ENCODE peak calls at places on chromosome X, in five cellular contexts. J is K562, N is H1, F is HCT116, Q is HepG2. G is an unnamed sample.

GRCh38 chrX:109839694-109840358 is 106.8 kb upstream of the ACSL4 start:
- DNase-seq in J (peak), N (peak), F (peak), Q (no peak), G (no peak)

GRCh38 chrX:11555759-11556158 is 110.0 kb downstream of the ARHGAP6 start:
- DNase-seq in J (no peak), N (no peak), F (no peak), Q (peak), G (no peak)

GRCh38 chrX:131845201-131845600 is 177.9 kb upstream of the STK26 start:
- DNase-seq in J (no peak), N (no peak), F (no peak), Q (no peak), G (no peak)

GRCh38 chrX:9897761-9898161 is 69.4 kb upstream of the CLDN34 start:
- DNase-seq in J (no peak), N (no peak), F (no peak), Q (no peak), G (no peak)

GRCh38 chrX:37921758-37922157 is 74.4 kb upstream of the DYNLT3 start:
- DNase-seq in J (no peak), N (no peak), F (no peak), Q (no peak), G (no peak)

GRCh38 chrX:153568612-153569011 is 30.3 kb downstream of the CCNQ start:
- DNase-seq in J (peak), N (no peak), F (no peak), Q (no peak), G (no peak)

GRCh38 chrX:54479471-54480122 is 16.4 kb downstream of the FGD1 start:
- DNase-seq in J (no peak), N (no peak), F (no peak), Q (no peak), G (no peak)

GRCh38 chrX:49956313-49956712 is 33.9 kb downstream of the CLCN5 start:
- DNase-seq in J (no peak), N (no peak), F (no peak), Q (no peak), G (no peak)

GRCh38 chrX:2614911-2615310 is 76.2 kb upstream of the CD99 start:
- DNase-seq in J (no peak), N (no peak), F (no peak), Q (no peak), G (no peak)

GRCh38 chrX:9662148-9662547 is 103.5 kb downstream of the GPR143 start:
- DNase-seq in J (no peak), N (no peak), F (no peak), Q (no peak), G (no peak)

GRCh38 chrX:10007604-10008003 is 40.4 kb downstream of the CLDN34 start:
- DNase-seq in J (no peak), N (no peak), F (no peak), Q (no peak), G (no peak)

GRCh38 chrX:153645151-153645550 is 1.9 kb upstream of the DUSP9 start:
- DNase-seq in J (no peak), N (no peak), F (no peak), Q (no peak), G (no peak)

GRCh38 chrX:20317873-20318272 is 51.2 kb upstream of the RPS6KA3 start:
- DNase-seq in J (no peak), N (no peak), F (no peak), Q (no peak), G (no peak)

GRCh38 chrX:150587585-150588503 is 19.4 kb downstream of the MTM1 start:
- DNase-seq in J (peak), N (no peak), F (no peak), Q (no peak), G (no peak)

GRCh38 chrX:71542411-71542810 is 9.5 kb downstream of the OGT start:
- DNase-seq in J (no peak), N (no peak), F (no peak), Q (no peak), G (no peak)

GRCh38 chrX:100316987-100317386 is 93.1 kb downstream of the PCDH19 start:
- DNase-seq in J (no peak), N (no peak), F (no peak), Q (no peak), G (no peak)

GRCh38 chrX:70026851-70027200 is 22.9 kb downstream of the AWAT2 start:
- DNase-seq in J (no peak), N (no peak), F (no peak), Q (no peak), G (no peak)

GRCh38 chrX:4263005-4263404 is 549.6 kb upstream of the PRKX start:
- DNase-seq in J (no peak), N (no peak), F (no peak), Q (no peak), G (no peak)

GRCh38 chrX:48834383-48834709 is 1.1 kb downstream of the PCSK1N start:
- DNase-seq in J (no peak), N (no peak), F (no peak), Q (no peak), G (no peak)

GRCh38 chrX:132615396-132616131 is 126.7 kb upstream of the MBNL3 start:
- DNase-seq in J (peak), N (peak), F (peak), Q (peak), G (no peak)

DNA sequence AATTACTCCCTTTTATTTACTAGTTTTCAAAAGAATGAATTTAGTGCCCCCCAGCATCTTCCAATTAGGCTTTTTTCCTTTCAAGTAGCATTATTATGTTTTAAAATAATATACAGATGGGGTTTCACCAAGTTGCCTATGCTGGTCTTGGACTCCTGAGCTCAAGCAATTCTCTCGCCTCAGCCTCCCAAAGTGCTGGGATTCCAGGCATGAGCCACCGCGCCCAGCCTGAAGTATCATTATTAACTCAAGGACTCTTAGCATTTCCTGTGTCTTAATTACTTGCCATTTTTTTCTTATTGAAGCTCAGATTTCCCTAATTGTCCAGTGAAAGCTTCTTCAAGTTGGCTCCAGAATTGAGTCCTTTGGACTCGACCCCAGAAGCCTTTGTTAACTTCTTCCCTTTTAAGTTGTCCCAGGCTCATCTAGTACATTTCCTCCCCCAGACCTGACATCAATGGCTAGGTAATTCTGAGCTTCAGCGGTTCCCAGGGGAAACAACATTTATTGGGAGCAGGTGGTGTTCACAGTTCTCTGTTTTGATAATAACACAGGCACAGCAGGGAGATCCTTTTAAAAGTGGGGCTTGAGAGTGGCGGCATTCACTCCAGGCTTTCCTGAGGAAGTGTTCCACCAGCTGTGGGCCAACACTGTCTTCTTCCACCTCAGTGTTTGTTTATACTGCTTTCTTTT is 10.0 kb downstream of the SAT1 start:
- DNase-seq in J (no peak), N (no peak), F (no peak), Q (no peak), G (no peak)
- TF ChIP-seq ZNF274 in J (no peak), N (no peak), F (no peak), Q (no peak), G (no peak)

DNA sequence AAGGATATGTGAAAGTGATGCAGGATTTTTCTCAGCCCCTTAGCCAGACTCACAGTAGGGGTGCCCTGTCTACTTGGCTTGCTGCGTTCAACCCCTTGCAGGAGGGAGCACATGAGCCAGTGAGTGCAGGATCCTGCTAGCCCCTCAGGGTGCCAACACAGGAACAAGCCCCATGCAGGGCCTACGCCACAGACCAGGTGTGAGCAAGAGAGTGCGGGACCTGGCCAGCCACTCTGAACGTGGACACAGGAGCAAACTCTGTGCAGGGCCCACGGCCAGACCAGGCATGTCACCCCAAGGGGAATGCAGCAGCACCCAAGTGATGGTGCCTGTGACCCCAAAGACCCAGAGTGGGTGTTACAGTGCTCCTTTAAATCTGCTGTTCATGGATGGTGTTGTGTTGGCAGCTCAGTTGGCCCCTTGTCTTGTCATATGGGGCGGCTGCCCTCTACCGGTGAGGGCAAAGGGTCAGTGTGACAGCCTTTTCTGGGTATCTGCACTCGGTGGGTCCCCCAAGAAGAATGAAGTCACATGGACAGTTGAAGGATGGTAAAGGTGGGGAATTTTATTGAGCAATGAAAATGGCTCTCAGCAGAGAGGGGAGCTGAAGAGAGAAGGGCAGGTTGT is 188.4 kb upstream of the MAOA start:
- DNase-seq in J (no peak), N (no peak), F (no peak), Q (peak), G (no peak)
- TF ChIP-seq ATF3 in J (no peak), N (no peak), F (no peak), Q (no peak), G (no peak)

GRCh38 chrX:994780-995179 is 217.7 kb downstream of the CRLF2 start:
- DNase-seq in J (no peak), N (no peak), F (no peak), Q (no peak), G (no peak)

GRCh38 chrX:989959-990510 is 222.4 kb downstream of the CRLF2 start:
- DNase-seq in J (peak), N (no peak), F (peak), Q (no peak), G (peak)
- TF ChIP-seq ZNF274 in J (no peak), N (no peak), F (no peak), Q (no peak), G (no peak)

DNA sequence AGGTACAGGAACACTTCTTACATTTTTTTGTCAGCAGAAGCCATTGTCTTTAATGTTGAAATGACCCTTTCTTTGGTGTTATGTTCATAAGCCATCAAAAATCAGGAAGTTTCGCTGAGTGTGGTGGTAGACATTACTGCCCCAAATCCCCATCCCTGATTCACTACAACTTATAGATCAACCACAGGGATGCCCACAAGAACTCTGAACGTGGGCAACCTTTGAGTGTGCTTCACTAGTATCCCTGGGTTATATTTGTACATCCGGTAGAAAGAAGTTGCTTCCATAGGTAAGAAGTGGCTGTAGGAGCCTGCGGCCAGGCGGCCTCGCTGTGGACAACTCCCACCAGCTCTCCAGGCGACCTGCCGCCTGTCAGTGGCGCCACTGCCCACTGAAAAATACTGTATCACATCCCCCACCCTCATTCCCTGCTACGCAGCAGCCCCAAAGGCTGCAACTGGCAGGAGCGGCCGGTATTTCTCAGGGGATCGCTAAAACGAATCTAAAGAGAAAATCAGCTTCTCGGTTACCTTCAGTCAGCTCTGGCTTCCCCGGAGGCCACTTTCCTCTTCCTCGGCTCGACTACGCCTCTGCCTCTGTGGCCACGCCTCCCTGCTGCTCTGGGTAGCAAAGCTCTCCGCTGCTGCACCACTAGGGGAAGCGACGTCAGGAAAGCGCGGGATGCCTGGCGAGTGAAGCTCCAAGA is 13.9 kb upstream of the ETDC start:
- DNase-seq in J (no peak), N (peak), F (no peak), Q (no peak), G (peak)
- TF ChIP-seq ATF3 in J (no peak), N (no peak), F (no peak), Q (no peak), G (no peak)